ENCODE peak calls at places on chromosomes 16 and 17, in six cellular contexts. O, N, W, K, V and Z are unnamed samples.

GRCh38 chr17:27965224-27965623 is 72.1 kb upstream of the LYRM9 start:
- DNase-seq in O (no peak), N (no peak), W (no peak), K (no peak), V (no peak), Z (no peak)

GRCh38 chr17:22203208-22203715 is 510.9 kb downstream of the KCNJ18 start:
- DNase-seq in O (no peak), N (no peak), W (no peak), K (no peak), V (no peak), Z (no peak)

GRCh38 chr17:32519769-32520701 is 33.2 kb downstream of the CDK5R1 start:
- DNase-seq in O (peak), N (peak), W (no peak), K (peak), V (peak), Z (peak)

GRCh38 chr17:59406278-59406677 is 74.8 kb downstream of the YPEL2 start:
- DNase-seq in O (no peak), N (no peak), W (no peak), K (no peak), V (no peak), Z (no peak)

GRCh38 chr16:49597796-49598195 is 224.2 kb downstream of the C16orf78 start:
- DNase-seq in O (no peak), N (no peak), W (no peak), K (no peak), V (no peak), Z (peak)

GRCh38 chr17:17498606-17499301 is 2.6 kb upstream of the RASD1 start:
- DNase-seq in O (no peak), N (no peak), W (peak), K (no peak), V (no peak), Z (no peak)

GRCh38 chr17:45160505-45161287 is 979 bp upstream of the HEXIM2 start:
- DNase-seq in O (peak), N (no peak), W (peak), K (peak), V (peak), Z (peak)

GRCh38 chr17:35448899-35449227 is 297 bp upstream of the SLFN13 start:
- DNase-seq in O (no peak), N (no peak), W (no peak), K (no peak), V (no peak), Z (no peak)

GRCh38 chr16:26391833-26392232 is 674.9 kb upstream of the C16orf82 start:
- DNase-seq in O (no peak), N (no peak), W (no peak), K (no peak), V (no peak), Z (no peak)

GRCh38 chr17:82924214-82924613 is 84.4 kb upstream of the ZNF750 start:
- DNase-seq in O (no peak), N (no peak), W (no peak), K (no peak), V (no peak), Z (no peak)

GRCh38 chr16:75288596-75289120 is 37.2 kb upstream of the BCAR1 start:
- DNase-seq in O (no peak), N (peak), W (no peak), K (no peak), V (peak), Z (no peak)

GRCh38 chr17:79645777-79646088 is 34.9 kb upstream of the RBFOX3 start:
- DNase-seq in O (peak), N (no peak), W (no peak), K (no peak), V (no peak), Z (peak)

GRCh38 chr16:55015181-55015913 is 84.7 kb downstream of the IRX5 start:
- DNase-seq in O (no peak), N (no peak), W (no peak), K (no peak), V (no peak), Z (no peak)

GRCh38 chr17:17780941-17781590 is 55.7 kb downstream of the SREBF1 start:
- DNase-seq in O (peak), N (no peak), W (peak), K (peak), V (no peak), Z (peak)

GRCh38 chr16:54817432-54817831 is 113.2 kb upstream of the IRX5 start:
- DNase-seq in O (no peak), N (no peak), W (no peak), K (peak), V (no peak), Z (peak)

GRCh38 chr16:23668225-23668624 is 10.5 kb upstream of the PLK1 start:
- DNase-seq in O (no peak), N (no peak), W (no peak), K (no peak), V (no peak), Z (no peak)

GRCh38 chr16:85370881-85371651 is 242.1 kb upstream of the GSE1 start:
- DNase-seq in O (peak), N (no peak), W (no peak), K (peak), V (no peak), Z (peak)

GRCh38 chr17:33914120-33914519 is 341.0 kb upstream of the CCL2 start:
- DNase-seq in O (no peak), N (no peak), W (no peak), K (no peak), V (no peak), Z (no peak)

GRCh38 chr16:75203667-75204409 is 3.1 kb downstream of the CTRB2 start:
- DNase-seq in O (no peak), N (no peak), W (no peak), K (no peak), V (no peak), Z (no peak)

GRCh38 chr16:3573146-3573815 is 3.9 kb downstream of the NLRC3 start:
- DNase-seq in O (no peak), N (no peak), W (no peak), K (no peak), V (no peak), Z (no peak)

GRCh38 chr17:18261146-18261515 is 669 bp downstream of the MIEF2 start:
- DNase-seq in O (peak), N (no peak), W (no peak), K (no peak), V (no peak), Z (peak)

GRCh38 chr16:55100100-55100499 is 169.4 kb downstream of the IRX5 start:
- DNase-seq in O (no peak), N (no peak), W (no peak), K (no peak), V (no peak), Z (no peak)

GRCh38 chr17:74566132-74566753 is 1.1 kb downstream of the CD300H start:
- DNase-seq in O (peak), N (no peak), W (peak), K (peak), V (peak), Z (peak)

GRCh38 chr17:76630151-76630550 is 13.4 kb downstream of the ST6GALNAC1 start:
- DNase-seq in O (no peak), N (no peak), W (peak), K (no peak), V (no peak), Z (no peak)